ENCODE peak calls at places on chromosomes 7 and 10, in four cellular contexts. I is tibial artery; M is GM20000; J is activated CD8-positive, alpha-beta T cell treated with anti-CD3 and anti-CD28 coated beads for 36 hours. Q is an unnamed sample.

GRCh38 chr7:99833289-99833877 is 5.6 kb downstream of the CYP3A43 start:
- DNase-seq in M (no peak), J (no peak), I (no peak), Q (no peak)

GRCh38 chr10:51574248-51575067 is 124.9 kb downstream of the CSTF2T start:
- DNase-seq in J (no peak), M (no peak), I (no peak), Q (no peak)

GRCh38 chr10:88538038-88538437 is 45.1 kb downstream of the RNLS start:
- DNase-seq in J (no peak), I (no peak), M (no peak), Q (no peak)

GRCh38 chr7:16801111-16801542 is 3.7 kb downstream of the AGR2 start:
- DNase-seq in I (no peak), M (peak; percentile 56), J (no peak), Q (peak; percentile 40)

GRCh38 chr10:77631241-77631640 is 6.4 kb downstream of the KCNMA1 start:
- DNase-seq in M (no peak), J (no peak), I (peak; percentile 91), Q (no peak)

GRCh38 chr7:36336380-36336779 is 53.3 kb upstream of the ANLN start:
- DNase-seq in M (no peak), J (no peak), I (no peak), Q (no peak)

GRCh38 chr10:123140164-123140982 is 4.6 kb downstream of the HMX3 start:
- DNase-seq in M (peak; percentile 51), I (no peak), J (peak; percentile 36), Q (peak; percentile 47)

GRCh38 chr7:102875700-102876192 is 37.1 kb upstream of the LRRC17 start:
- DNase-seq in J (peak; percentile 55), I (no peak), M (no peak), Q (no peak)

GRCh38 chr10:17730667-17731066 is 21.3 kb upstream of the TMEM236 start:
- DNase-seq in M (no peak), I (no peak), J (no peak), Q (no peak)

GRCh38 chr7:45178241-45179225 is 20.9 kb downstream of the RAMP3 start:
- DNase-seq in J (peak; percentile 26), M (no peak), I (peak; percentile 55), Q (no peak)

GRCh38 chr10:34723746-34724145 is 91.3 kb downstream of the PARD3 start:
- DNase-seq in I (no peak), J (no peak), M (peak; percentile 38), Q (peak; percentile 44)

GRCh38 chr10:116146374-116146773 is 126.6 kb downstream of the GFRA1 start:
- DNase-seq in I (no peak), M (no peak), J (no peak), Q (no peak)

GRCh38 chr7:54349259-54349658 is 192.9 kb upstream of the VSTM2A start:
- DNase-seq in M (no peak), I (no peak), J (no peak), Q (no peak)

GRCh38 chr7:148503900-148504487 is 86.6 kb upstream of the C7orf33 start:
- DNase-seq in M (no peak), J (no peak), I (no peak), Q (peak; percentile 44)

GRCh38 chr7:110442386-110442837 is 648.5 kb upstream of the LRRN3 start:
- DNase-seq in J (peak; percentile 42), M (peak; percentile 22), I (no peak), Q (peak; percentile 42)

GRCh38 chr7:96016056-96016455 is 243.7 kb downstream of the DYNC1I1 start:
- DNase-seq in M (no peak), J (no peak), I (no peak), Q (no peak)

GRCh38 chr7:117251687-117252086 is 71.2 kb downstream of the WNT2 start:
- DNase-seq in I (no peak), J (no peak), M (peak; percentile 47), Q (peak; percentile 40)

GRCh38 chr10:6498771-6499170 is 81.3 kb downstream of the PRKCQ start:
- DNase-seq in I (no peak), J (peak; percentile 51), M (no peak), Q (no peak)

GRCh38 chr10:124106241-124106905 is 13.0 kb upstream of the CHST15 start:
- DNase-seq in M (peak; percentile 69), I (peak; percentile 91), J (no peak), Q (peak; percentile 75)

GRCh38 chr10:6173203-6173602 is 29.5 kb upstream of the PFKFB3 start:
- DNase-seq in M (no peak), I (no peak), J (peak; percentile 85), Q (no peak)

GRCh38 chr7:94028768-94029167 is 24.6 kb upstream of the BET1 start:
- DNase-seq in I (no peak), J (no peak), M (no peak), Q (no peak)

GRCh38 chr10:70942125-70942524 is 53.8 kb upstream of the PCBD1 start:
- DNase-seq in M (no peak), J (no peak), I (no peak), Q (no peak)

GRCh38 chr7:92527300-92528187 is 776 bp downstream of the PEX1 start:
- DNase-seq in J (peak; percentile 78), M (peak; percentile 60), I (no peak), Q (peak; percentile 61)
- TF ChIP-seq CTCF in J (peak; percentile 28), M (no peak), I (no peak), Q (no peak)

GRCh38 chr10:106355450-106355849 is 809.1 kb downstream of the SORCS1 start:
- DNase-seq in M (no peak), J (peak; percentile 5), I (no peak), Q (no peak)
- TF ChIP-seq CTCF in M (no peak), J (no peak), I (no peak), Q (no peak)

GRCh38 chr10:24722676-24723385 is 856 bp downstream of the ARHGAP21 start:
- DNase-seq in I (peak; percentile 82), J (peak; percentile 58), M (peak; percentile 79), Q (peak; percentile 78)
- TF ChIP-seq CTCF in I (no peak), J (no peak), M (no peak), Q (no peak)

DNA sequence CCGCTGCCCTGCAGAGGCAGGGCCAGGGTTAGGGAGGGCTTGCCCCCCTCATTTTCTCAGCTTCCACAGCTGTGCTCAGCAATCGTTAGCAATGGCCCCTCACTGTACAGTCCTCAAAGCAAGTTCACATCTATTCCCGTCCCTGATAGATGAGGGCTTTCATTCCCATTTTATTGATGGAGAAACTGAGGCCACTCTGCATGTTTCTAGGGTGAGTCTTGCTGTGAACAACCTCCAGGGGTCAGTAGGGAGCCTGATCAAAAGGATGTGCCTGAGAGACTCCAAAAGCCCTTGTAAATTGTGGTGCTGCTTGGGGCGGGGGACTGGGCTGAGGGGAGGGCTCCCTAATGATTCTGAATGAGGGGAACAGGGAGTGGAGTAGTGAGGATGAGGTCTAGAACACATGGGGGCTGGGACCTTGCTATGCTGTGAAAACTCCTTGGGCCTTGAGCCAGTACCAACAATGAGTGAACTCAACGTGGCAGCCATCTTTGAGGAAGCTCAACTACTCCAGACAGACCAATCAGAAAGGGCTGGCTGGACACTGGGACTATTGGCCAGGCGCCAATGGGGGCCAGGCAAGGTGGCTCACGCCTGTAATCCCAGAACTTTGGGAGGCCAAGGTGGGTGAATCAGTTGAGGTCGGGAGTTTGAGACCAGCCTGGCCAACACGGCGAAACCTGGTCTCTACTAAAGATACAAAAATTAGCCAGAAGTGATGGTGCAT is 6.7 kb upstream of the GRIFIN start:
- DNase-seq in J (no peak), I (no peak), M (no peak), Q (no peak)
- TF ChIP-seq CTCF in J (peak; percentile 18), I (no peak), M (no peak), Q (no peak)

DNA sequence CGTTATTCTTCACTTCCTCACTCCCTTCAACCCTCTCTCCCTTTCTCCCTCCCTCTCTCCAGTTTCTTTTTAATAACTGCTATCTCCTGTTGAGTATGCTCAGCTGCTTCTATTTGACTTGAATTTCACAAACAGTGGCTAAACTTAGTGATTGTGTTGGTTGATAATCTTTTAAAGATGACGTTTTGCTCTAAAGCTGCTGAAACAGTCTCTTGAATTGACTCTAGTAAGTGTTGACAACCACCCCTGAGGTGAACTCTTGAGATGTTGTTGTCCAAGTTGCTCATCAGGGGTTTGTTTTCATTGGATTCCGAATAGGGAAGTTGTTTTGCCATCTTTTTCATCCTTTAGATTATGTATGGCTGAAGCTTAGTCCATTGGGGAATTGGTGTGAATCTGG is 176.2 kb downstream of the TWIST1 start:
- DNase-seq in M (no peak), J (no peak), I (no peak), Q (no peak)
- TF ChIP-seq CTCF in M (no peak), J (no peak), I (no peak), Q (no peak)

DNA sequence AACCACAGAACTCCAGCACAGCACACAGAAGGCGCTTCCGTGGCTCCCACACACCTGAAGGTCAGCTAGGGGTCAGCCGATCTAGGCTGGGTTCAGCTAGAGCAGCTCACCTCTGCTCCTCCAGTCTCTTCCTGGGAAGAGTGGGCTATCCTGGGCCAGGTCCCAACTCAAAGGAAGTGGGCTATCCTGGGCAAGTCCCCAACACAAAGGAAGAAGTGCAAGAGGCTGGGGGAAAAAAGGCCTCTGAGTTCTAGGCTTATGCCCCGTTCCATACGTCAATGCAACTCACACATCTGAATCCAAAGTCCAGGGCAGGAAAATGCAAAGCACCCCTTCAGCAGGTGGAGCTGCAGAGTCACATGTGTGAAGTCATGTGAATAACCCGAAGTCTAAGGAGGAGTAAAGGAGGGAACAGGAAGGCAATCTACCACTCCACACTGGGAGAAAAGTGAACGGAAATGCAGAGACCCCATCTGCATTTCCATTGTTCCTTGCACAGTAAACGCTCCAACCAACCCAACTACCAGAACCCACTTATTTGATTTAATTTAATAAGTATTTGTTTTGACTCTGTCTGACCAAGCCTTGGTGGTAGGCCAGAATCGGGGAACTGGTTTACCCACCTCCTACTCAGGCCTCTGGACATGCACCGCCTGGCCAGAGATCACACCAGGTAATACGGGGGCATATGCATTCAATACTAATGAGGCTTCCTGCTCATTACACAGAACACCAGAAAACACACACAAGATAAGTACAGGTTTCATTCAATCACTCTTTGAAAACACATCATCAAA is 95.5 kb upstream of the RNF32 start:
- DNase-seq in J (no peak), M (no peak), I (no peak), Q (no peak)
- TF ChIP-seq CTCF in J (no peak), M (no peak), I (no peak), Q (no peak)

DNA sequence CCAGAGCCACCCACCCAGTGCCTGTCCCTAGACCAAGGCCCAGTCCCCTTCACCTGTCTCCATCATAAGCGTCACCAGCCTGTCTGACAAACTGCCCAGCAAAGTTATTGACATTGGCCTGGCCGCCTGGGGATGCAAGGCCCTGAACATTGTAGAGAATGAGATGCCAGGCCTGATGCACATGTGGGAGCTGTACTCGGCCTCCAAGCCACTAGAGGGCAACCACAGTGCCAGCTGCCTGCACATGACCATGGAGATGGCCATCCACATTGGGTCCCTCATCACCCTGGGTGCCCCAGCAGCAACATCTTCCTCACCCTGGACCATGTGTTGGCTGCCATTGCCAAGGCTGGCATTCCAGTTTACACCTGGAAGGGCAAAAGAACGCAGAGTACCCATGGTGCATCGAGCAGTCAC is 63.7 kb upstream of the ANTXRL start:
- DNase-seq in J (peak; percentile 51), M (no peak), I (no peak), Q (no peak)
- TF ChIP-seq CTCF in J (peak; percentile 32), M (peak; percentile 12), I (no peak), Q (no peak)